ENCODE peak calls at places on chromosomes 13 and 19, in eight cellular contexts. M is HCT116, Q is sigmoid colon, G is endothelial cell of umbilical vein, H is suprapubic skin, P is transverse colon, B is spleen, V is upper lobe of left lung. E is an unnamed sample. For H3K4me1, the result is how much of the 10 kb centered on the place peaks cover.

GRCh38 chr13:45162821-45163220 is 38.0 kb downstream of the KCTD4 start:
- DNase-seq in M (peak), Q (no peak), G (peak), H (no peak), P (no peak), B (no peak), V (no peak), E (no peak)

GRCh38 chr13:81184556-81185265 is 843.8 kb upstream of the SPRY2 start:
- DNase-seq in M (no peak), Q (no peak), G (no peak), H (no peak), P (no peak), B (no peak), V (no peak), E (no peak)

GRCh38 chr13:50195045-50195444 is 179.8 kb downstream of the KCNRG start:
- DNase-seq in M (no peak), Q (no peak), G (no peak), H (no peak), P (no peak), B (no peak), V (no peak), E (no peak)

GRCh38 chr13:104163866-104164630 is 1097.8 kb upstream of the SLC10A2 start:
- DNase-seq in M (no peak), Q (no peak), G (no peak), H (no peak), P (no peak), B (no peak), V (no peak), E (no peak)

GRCh38 chr13:110106726-110107125 is 200.2 kb downstream of the COL4A1 start:
- DNase-seq in M (no peak), Q (peak), G (no peak), H (peak), P (peak), B (no peak), V (no peak), E (no peak)

GRCh38 chr13:23921451-23921888 is 24.2 kb upstream of the C1QTNF9B start:
- DNase-seq in M (peak), Q (no peak), G (peak), H (no peak), P (no peak), B (no peak), V (no peak), E (no peak)

GRCh38 chr19:32392946-32393345 is 12.6 kb upstream of the DPY19L3 start:
- DNase-seq in M (no peak), Q (no peak), G (no peak), H (no peak), P (no peak), B (no peak), V (no peak), E (no peak)

GRCh38 chr13:35198821-35199220 is 256.8 kb downstream of the NBEA start:
- DNase-seq in M (no peak), Q (no peak), G (no peak), H (no peak), P (no peak), B (no peak), V (no peak), E (no peak)

GRCh38 chr13:43339145-43339820 is 315.9 kb downstream of the DNAJC15 start:
- DNase-seq in M (no peak), Q (no peak), G (no peak), H (no peak), P (no peak), B (no peak), V (no peak), E (no peak)

GRCh38 chr13:112958127-112958989 is 10.7 kb upstream of the MCF2L start:
- DNase-seq in M (no peak), Q (peak), G (no peak), H (peak), P (no peak), B (peak), V (peak), E (no peak)

GRCh38 chr13:52760078-52760477 is 20.5 kb upstream of the CNMD start:
- DNase-seq in M (no peak), Q (no peak), G (no peak), H (no peak), P (no peak), B (no peak), V (no peak), E (no peak)

GRCh38 chr19:53873451-53874383 is 6.0 kb downstream of the MYADM start:
- DNase-seq in M (no peak), Q (no peak), G (no peak), H (no peak), P (no peak), B (peak), V (peak), E (no peak)

GRCh38 chr19:35783469-35784400 is 8.4 kb downstream of the ARHGAP33 start:
- DNase-seq in M (no peak), Q (no peak), G (no peak), H (no peak), P (no peak), B (no peak), V (peak), E (no peak)

GRCh38 chr13:28048768-28049167 is 51.6 kb downstream of the FLT3 start:
- DNase-seq in M (no peak), Q (no peak), G (no peak), H (no peak), P (no peak), B (no peak), V (no peak), E (no peak)

GRCh38 chr13:28045861-28046260 is 54.5 kb downstream of the FLT3 start:
- DNase-seq in M (no peak), Q (no peak), G (no peak), H (no peak), P (no peak), B (no peak), V (no peak), E (no peak)

GRCh38 chr13:28047784-28048388 is 52.5 kb downstream of the FLT3 start:
- DNase-seq in M (peak), Q (no peak), G (no peak), H (no peak), P (peak), B (no peak), V (no peak), E (no peak)

GRCh38 chr13:28049215-28049614 is 51.2 kb downstream of the FLT3 start:
- DNase-seq in M (no peak), Q (no peak), G (no peak), H (no peak), P (no peak), B (no peak), V (no peak), E (no peak)

GRCh38 chr13:28046981-28047380 is 53.4 kb downstream of the FLT3 start:
- DNase-seq in M (no peak), Q (no peak), G (no peak), H (no peak), P (no peak), B (no peak), V (no peak), E (no peak)
- H3K4me1 ChIP-seq in M (under half), Q (under half), G (under half), H (under half), P (under half), B (under half), V (under half), E (under half)

GRCh38 chr13:76216729-76217128 is 580.6 kb downstream of the LMO7 start:
- DNase-seq in M (no peak), Q (no peak), G (no peak), H (no peak), P (no peak), B (no peak), V (no peak), E (no peak)
- TF ChIP-seq POLR2AphosphoS5 in M (no peak), Q (no peak), G (no peak), H (no peak), P (no peak), B (no peak), V (no peak), E (no peak)

GRCh38 chr19:15671237-15671636 is 1.6 kb upstream of the CYP4F12 start:
- DNase-seq in M (no peak), Q (no peak), G (no peak), H (no peak), P (no peak), B (no peak), V (no peak), E (no peak)

GRCh38 chr19:15672580-15673175 is at the start of gene CYP4F12:
- DNase-seq in M (peak), Q (peak), G (no peak), H (peak), P (peak), B (peak), V (peak), E (peak)

GRCh38 chr19:15666883-15667282 is 6.0 kb upstream of the CYP4F12 start:
- DNase-seq in M (no peak), Q (no peak), G (no peak), H (no peak), P (peak), B (no peak), V (no peak), E (no peak)

GRCh38 chr19:15671891-15672579 is 852 bp upstream of the CYP4F12 start:
- DNase-seq in M (no peak), Q (no peak), G (no peak), H (no peak), P (no peak), B (no peak), V (no peak), E (no peak)

DNA sequence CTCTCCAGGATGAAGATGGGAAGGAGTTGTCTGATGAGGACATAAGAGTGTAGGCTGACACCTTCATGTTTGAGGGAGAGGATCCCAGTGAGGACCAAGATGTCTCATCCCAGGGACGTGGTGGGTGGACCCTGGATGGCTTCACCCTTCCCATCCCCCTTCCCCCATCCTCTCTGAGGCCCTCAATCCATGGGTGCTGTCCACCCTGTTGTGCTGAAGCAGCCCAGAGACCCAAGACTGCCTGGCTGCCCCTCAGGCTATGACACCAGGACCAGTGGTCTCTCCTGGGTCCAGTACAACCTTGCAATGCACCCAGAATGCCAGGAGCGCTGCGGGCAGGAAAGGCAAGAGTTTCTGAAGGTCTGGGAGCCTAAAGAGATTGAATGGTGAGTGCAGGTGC is 3.4 kb upstream of the CYP4F12 start:
- DNase-seq in M (no peak), Q (no peak), G (no peak), H (no peak), P (no peak), B (no peak), V (no peak), E (no peak)
- TF ChIP-seq CTCF in M (no peak), Q (no peak), G (no peak), H (no peak), P (no peak), B (no peak), V (no peak), E (no peak)

DNA sequence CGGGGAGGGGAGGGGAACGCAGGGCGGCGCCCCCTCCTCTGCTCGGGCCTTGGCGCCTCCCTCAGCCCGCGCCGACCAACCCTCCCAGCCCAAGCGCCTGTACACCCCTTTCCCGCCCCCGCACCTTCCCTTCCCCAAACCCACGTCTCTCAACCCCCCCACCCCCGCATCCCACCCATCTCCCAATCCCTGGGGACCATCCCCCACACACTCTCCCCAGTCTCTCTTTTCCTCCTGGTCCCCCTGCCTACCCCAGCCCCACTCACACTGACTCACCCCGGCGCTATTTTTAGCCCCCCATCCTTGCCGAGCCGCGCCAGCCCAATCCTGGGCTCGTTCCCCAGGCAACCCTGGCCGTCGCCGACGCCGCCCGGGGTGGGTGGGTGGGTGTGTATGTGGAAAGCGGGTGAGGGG is 11.7 kb downstream of the CIC start:
- DNase-seq in M (no peak), Q (no peak), G (peak), H (no peak), P (peak), B (peak), V (no peak), E (no peak)
- H3K4me1 ChIP-seq in M (under half), Q (half or more), G (half or more), H (half or more), P (half or more), B (half or more), V (half or more), E (under half)

GRCh38 chr19:7829561-7830271 is at the start of gene EVI5L:
- DNase-seq in M (peak), Q (peak), G (peak), H (peak), P (peak), B (peak), V (peak), E (peak)
- TF ChIP-seq POLR2AphosphoS5 in M (no peak), Q (peak), G (no peak), H (peak), P (peak), B (peak), V (peak), E (peak)

E was measured in breast epithelium.